ENCODE peak calls at places on chromosomes 2 and 18, in seven cellular contexts. One of them, this sample, is unnamed.
A peak's percentile ranks its signal among the peaks of the same experiment; 100 is the strongest.

GRCh38 chr2:74887961-74888670 is 54.2 kb downstream of the HK2 start:
- DNase-seq in activated CD4-positive, alpha-beta T cell treated with anti-CD3 and anti-CD28 coated beads, Interleukin-2, amount 10 ng/mL, durations not matched to agents 7 days and 5 days: no peak
- DNase-seq in activated CD8-positive, alpha-beta memory T cell treated with anti-CD3 and anti-CD28 coated beads, Interleukin-2, amount 50 U/mL, for 48 hours: no peak
- DNase-seq in lung: no peak
- DNase-seq in KBM-7: no peak
- DNase-seq in right atrium auricular region: no peak
- DNase-seq in epithelial cell of prostate: peak; percentile 8
- DNase-seq in this sample: no peak

GRCh38 chr2:197700960-197701359 is 4.2 kb upstream of the MARS2 start:
- DNase-seq in activated CD4-positive, alpha-beta T cell treated with anti-CD3 and anti-CD28 coated beads, Interleukin-2, amount 10 ng/mL, durations not matched to agents 7 days and 5 days: no peak
- DNase-seq in activated CD8-positive, alpha-beta memory T cell treated with anti-CD3 and anti-CD28 coated beads, Interleukin-2, amount 50 U/mL, for 48 hours: no peak
- DNase-seq in lung: no peak
- DNase-seq in KBM-7: no peak
- DNase-seq in right atrium auricular region: no peak
- DNase-seq in epithelial cell of prostate: no peak
- DNase-seq in this sample: no peak

GRCh38 chr2:24385366-24385765 is 25.0 kb upstream of the ITSN2 start:
- DNase-seq in activated CD4-positive, alpha-beta T cell treated with anti-CD3 and anti-CD28 coated beads, Interleukin-2, amount 10 ng/mL, durations not matched to agents 7 days and 5 days: no peak
- DNase-seq in activated CD8-positive, alpha-beta memory T cell treated with anti-CD3 and anti-CD28 coated beads, Interleukin-2, amount 50 U/mL, for 48 hours: no peak
- DNase-seq in lung: no peak
- DNase-seq in KBM-7: no peak
- DNase-seq in right atrium auricular region: no peak
- DNase-seq in epithelial cell of prostate: no peak
- DNase-seq in this sample: no peak

GRCh38 chr2:40844353-40845277 is 392.7 kb upstream of the SLC8A1 start:
- DNase-seq in activated CD4-positive, alpha-beta T cell treated with anti-CD3 and anti-CD28 coated beads, Interleukin-2, amount 10 ng/mL, durations not matched to agents 7 days and 5 days: no peak
- DNase-seq in activated CD8-positive, alpha-beta memory T cell treated with anti-CD3 and anti-CD28 coated beads, Interleukin-2, amount 50 U/mL, for 48 hours: no peak
- DNase-seq in lung: peak; percentile 30
- DNase-seq in KBM-7: peak; percentile 10
- DNase-seq in right atrium auricular region: no peak
- DNase-seq in epithelial cell of prostate: no peak
- DNase-seq in this sample: no peak

GRCh38 chr2:85154048-85154753 is 21.0 kb downstream of the TCF7L1 start:
- DNase-seq in activated CD4-positive, alpha-beta T cell treated with anti-CD3 and anti-CD28 coated beads, Interleukin-2, amount 10 ng/mL, durations not matched to agents 7 days and 5 days: no peak
- DNase-seq in activated CD8-positive, alpha-beta memory T cell treated with anti-CD3 and anti-CD28 coated beads, Interleukin-2, amount 50 U/mL, for 48 hours: no peak
- DNase-seq in lung: no peak
- DNase-seq in KBM-7: no peak
- DNase-seq in right atrium auricular region: no peak
- DNase-seq in epithelial cell of prostate: no peak
- DNase-seq in this sample: no peak

GRCh38 chr2:150880986-150881385 is 380.7 kb downstream of the RBM43 start:
- DNase-seq in activated CD4-positive, alpha-beta T cell treated with anti-CD3 and anti-CD28 coated beads, Interleukin-2, amount 10 ng/mL, durations not matched to agents 7 days and 5 days: no peak
- DNase-seq in activated CD8-positive, alpha-beta memory T cell treated with anti-CD3 and anti-CD28 coated beads, Interleukin-2, amount 50 U/mL, for 48 hours: no peak
- DNase-seq in lung: no peak
- DNase-seq in KBM-7: no peak
- DNase-seq in right atrium auricular region: no peak
- DNase-seq in epithelial cell of prostate: no peak
- DNase-seq in this sample: no peak

GRCh38 chr2:149223472-149224062 is 106.8 kb upstream of the LYPD6 start:
- DNase-seq in activated CD4-positive, alpha-beta T cell treated with anti-CD3 and anti-CD28 coated beads, Interleukin-2, amount 10 ng/mL, durations not matched to agents 7 days and 5 days: no peak
- DNase-seq in activated CD8-positive, alpha-beta memory T cell treated with anti-CD3 and anti-CD28 coated beads, Interleukin-2, amount 50 U/mL, for 48 hours: no peak
- DNase-seq in lung: no peak
- DNase-seq in KBM-7: no peak
- DNase-seq in right atrium auricular region: no peak
- DNase-seq in epithelial cell of prostate: no peak
- DNase-seq in this sample: no peak

GRCh38 chr18:28961669-28962228 is 784.8 kb upstream of the CDH2 start:
- DNase-seq in activated CD4-positive, alpha-beta T cell treated with anti-CD3 and anti-CD28 coated beads, Interleukin-2, amount 10 ng/mL, durations not matched to agents 7 days and 5 days: no peak
- DNase-seq in activated CD8-positive, alpha-beta memory T cell treated with anti-CD3 and anti-CD28 coated beads, Interleukin-2, amount 50 U/mL, for 48 hours: no peak
- DNase-seq in lung: no peak
- DNase-seq in KBM-7: peak; percentile 42
- DNase-seq in right atrium auricular region: no peak
- DNase-seq in epithelial cell of prostate: peak; percentile 1
- DNase-seq in this sample: no peak